ENCODE peak calls at places on chromosome 13, in seven cellular contexts. R, H, C, E, A, Z and U are unnamed samples.

GRCh38 chr13:113297370-113297871 is 382 bp downstream of the LAMP1 start:
- DNase-seq in Z (peak), E (peak), R (peak), H (no peak), C (peak), A (peak), U (peak)

GRCh38 chr13:103299079-103299478 is 232.9 kb upstream of the SLC10A2 start:
- DNase-seq in C (no peak), E (no peak), A (no peak), H (peak), R (no peak), Z (no peak), U (no peak)

GRCh38 chr13:32581177-32581786 is 5.0 kb upstream of the PDS5B start:
- DNase-seq in C (peak), Z (no peak), E (peak), A (peak), R (no peak), H (peak), U (no peak)

GRCh38 chr13:81379183-81379582 is 1038.3 kb upstream of the SPRY2 start:
- DNase-seq in C (no peak), Z (no peak), A (no peak), H (no peak), E (no peak), R (no peak), U (no peak)

GRCh38 chr13:91362908-91363307 is 15.4 kb downstream of the MIR17HG start:
- DNase-seq in H (no peak), E (no peak), Z (no peak), A (no peak), C (no peak), R (no peak), U (no peak)

GRCh38 chr13:64810701-64811258 is 2419.4 kb downstream of the PCDH9 start:
- DNase-seq in E (peak), Z (no peak), C (peak), A (peak), R (no peak), H (no peak), U (no peak)

GRCh38 chr13:68369739-68370138 is 1139.6 kb upstream of the PCDH9 start:
- DNase-seq in E (no peak), Z (no peak), R (no peak), C (peak), A (no peak), H (no peak), U (no peak)

GRCh38 chr13:76667551-76667950 is 218.7 kb downstream of the KCTD12 start:
- DNase-seq in Z (no peak), C (peak), E (peak), A (peak), H (no peak), R (no peak), U (no peak)

GRCh38 chr13:34164585-34164984 is 346.6 kb downstream of the RFC3 start:
- DNase-seq in A (no peak), E (no peak), R (no peak), H (peak), Z (no peak), C (no peak), U (no peak)

GRCh38 chr13:20303636-20304035 is 71.5 kb upstream of the GJB6 start:
- DNase-seq in A (no peak), R (no peak), Z (no peak), E (no peak), H (no peak), C (peak), U (no peak)

GRCh38 chr13:24693862-24694471 is 13.8 kb downstream of the ATP12A start:
- DNase-seq in R (peak), A (peak), H (peak), C (peak), Z (peak), E (peak), U (no peak)

GRCh38 chr13:89401209-89401810 is 1730.1 kb downstream of the SLITRK5 start:
- DNase-seq in Z (no peak), A (peak), C (peak), H (no peak), E (peak), R (no peak), U (no peak)

GRCh38 chr13:24176351-24177101 is 16.0 kb downstream of the SPATA13 start:
- DNase-seq in C (no peak), Z (peak), A (peak), H (no peak), R (no peak), E (peak), U (peak)

GRCh38 chr13:39676315-39676876 is 20.9 kb downstream of the COG6 start:
- DNase-seq in R (no peak), Z (no peak), A (peak), C (peak), E (peak), H (peak), U (no peak)

GRCh38 chr13:75310005-75310580 is 171.9 kb downstream of the TBC1D4 start:
- DNase-seq in R (no peak), Z (no peak), C (no peak), E (no peak), H (no peak), A (no peak), U (no peak)

GRCh38 chr13:79749985-79750551 is 269.1 kb downstream of the NDFIP2 start:
- DNase-seq in A (peak), C (peak), R (peak), H (peak), E (peak), Z (no peak), U (no peak)

GRCh38 chr13:49840667-49841066 is 48.2 kb upstream of the KPNA3 start:
- DNase-seq in H (no peak), R (no peak), A (no peak), Z (no peak), E (no peak), C (no peak), U (no peak)

GRCh38 chr13:38981096-38981495 is 9.5 kb downstream of the STOML3 start:
- DNase-seq in R (no peak), A (no peak), H (peak), Z (no peak), E (no peak), C (no peak), U (no peak)

GRCh38 chr13:50152224-50152623 is 137.0 kb downstream of the KCNRG start:
- DNase-seq in C (peak), A (no peak), E (peak), Z (no peak), R (no peak), H (no peak), U (no peak)

GRCh38 chr13:110593430-110594130 is 21.8 kb upstream of the NAXD start:
- DNase-seq in R (no peak), Z (peak), E (peak), H (peak), C (peak), A (peak), U (no peak)

GRCh38 chr13:97275265-97275664 is 53.1 kb downstream of the MBNL2 start:
- DNase-seq in A (peak), H (no peak), R (no peak), E (peak), C (peak), Z (no peak), U (no peak)

GRCh38 chr13:32905063-32905863 is 111.0 kb upstream of the KL start:
- DNase-seq in Z (no peak), A (no peak), R (no peak), H (no peak), E (no peak), C (no peak), U (no peak)

GRCh38 chr13:26525528-26525927 is 32.0 kb upstream of the WASF3 start:
- DNase-seq in R (no peak), C (no peak), H (no peak), E (no peak), Z (no peak), A (no peak), U (no peak)

GRCh38 chr13:91817250-91817649 is 418.8 kb downstream of the GPC5 start:
- DNase-seq in R (no peak), C (peak), A (peak), H (no peak), Z (no peak), E (peak), U (no peak)

GRCh38 chr13:50914848-50915247 is 5.3 kb downstream of the RNASEH2B start:
- DNase-seq in E (no peak), R (no peak), C (peak), Z (no peak), A (peak), H (no peak), U (no peak)

GRCh38 chr13:77729502-77730221 is 32.2 kb downstream of the SLAIN1 start:
- DNase-seq in R (no peak), C (no peak), Z (no peak), A (no peak), H (no peak), E (no peak), U (no peak)

GRCh38 chr13:68124437-68125086 is 894.4 kb upstream of the PCDH9 start:
- DNase-seq in Z (no peak), A (no peak), E (no peak), C (no peak), R (no peak), H (no peak), U (no peak)

GRCh38 chr13:84821261-84821660 is 939.0 kb upstream of the SLITRK1 start:
- DNase-seq in C (no peak), Z (no peak), E (no peak), H (no peak), A (no peak), R (no peak), U (no peak)

GRCh38 chr13:105445793-105446192 is 1089.7 kb downstream of the EFNB2 start:
- DNase-seq in A (no peak), E (no peak), C (peak), R (no peak), Z (no peak), H (no peak), U (no peak)

GRCh38 chr13:44199627-44200207 is 173.9 kb upstream of the SERP2 start:
- DNase-seq in Z (no peak), R (no peak), E (no peak), A (no peak), C (no peak), H (no peak), U (no peak)

GRCh38 chr13:97658556-97658955 is 224.6 kb downstream of the RAP2A start:
- DNase-seq in R (no peak), E (no peak), Z (no peak), C (no peak), H (no peak), A (peak), U (no peak)

GRCh38 chr13:113813070-113813748 is 50.7 kb downstream of the GAS6 start:
- DNase-seq in Z (no peak), R (no peak), A (no peak), E (no peak), C (no peak), H (no peak), U (no peak)

GRCh38 chr13:39779337-39780270 is 124.1 kb downstream of the COG6 start:
- DNase-seq in C (peak), Z (no peak), E (peak), A (peak), R (no peak), H (no peak), U (no peak)

GRCh38 chr13:94033830-94034642 is 445.4 kb downstream of the DCT start:
- DNase-seq in R (no peak), Z (no peak), H (no peak), E (no peak), C (peak), A (no peak), U (no peak)

GRCh38 chr13:23630349-23631093 is 60.3 kb downstream of the TNFRSF19 start:
- DNase-seq in Z (no peak), R (no peak), H (peak), C (no peak), A (no peak), E (no peak), U (no peak)

GRCh38 chr13:39892731-39893293 is 237.3 kb downstream of the COG6 start:
- DNase-seq in H (no peak), E (peak), Z (no peak), C (peak), R (no peak), A (peak), U (no peak)

GRCh38 chr13:102347490-102347889 is 54.4 kb downstream of the FGF14 start:
- DNase-seq in Z (peak), C (no peak), A (no peak), R (no peak), H (no peak), E (no peak), U (no peak)

GRCh38 chr13:36207672-36208071 is 6.7 kb downstream of the SOHLH2 start:
- DNase-seq in A (peak), H (no peak), R (no peak), E (peak), C (no peak), Z (no peak), U (no peak)

DNA sequence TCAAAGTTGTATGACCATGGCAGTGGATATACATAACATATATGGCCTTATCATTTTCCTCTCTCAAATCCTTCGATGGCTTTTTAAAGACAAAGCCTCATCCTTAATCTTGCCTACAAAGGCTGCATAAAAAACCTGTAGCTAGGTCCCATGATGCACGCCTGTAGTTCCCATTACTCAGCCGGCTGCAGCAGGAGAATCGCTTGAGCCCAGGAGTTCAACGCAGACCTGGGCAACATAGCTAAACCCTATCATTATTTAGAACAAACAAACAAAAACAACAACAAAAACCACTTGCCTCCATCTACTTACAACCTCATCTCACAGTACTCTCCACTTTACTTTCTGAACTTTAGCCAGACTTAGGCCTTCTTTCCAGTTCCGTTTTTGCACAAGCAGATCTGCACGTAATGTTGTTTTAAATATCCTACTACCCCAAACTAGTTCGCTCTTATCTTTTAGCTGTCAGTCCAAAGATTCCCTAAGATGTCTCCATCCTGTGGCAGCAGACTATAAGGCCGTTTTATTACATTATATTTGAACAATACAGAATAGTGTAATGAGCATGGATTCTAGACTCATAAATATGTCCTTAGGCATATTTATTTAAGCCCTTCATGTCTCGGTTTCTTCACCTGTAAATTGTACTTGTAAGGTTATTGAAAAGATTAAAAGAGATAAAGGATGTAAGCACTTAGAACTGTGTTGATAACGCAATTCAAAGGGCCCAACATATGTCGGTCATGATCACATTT is 969 bp upstream of the POMP start:
- DNase-seq in Z (no peak), C (no peak), R (no peak), H (peak), A (peak), E (peak), U (no peak)
- TF ChIP-seq CTCF in Z (peak), C (peak), R (no peak), H (no peak), A (peak), E (peak), U (no peak)

DNA sequence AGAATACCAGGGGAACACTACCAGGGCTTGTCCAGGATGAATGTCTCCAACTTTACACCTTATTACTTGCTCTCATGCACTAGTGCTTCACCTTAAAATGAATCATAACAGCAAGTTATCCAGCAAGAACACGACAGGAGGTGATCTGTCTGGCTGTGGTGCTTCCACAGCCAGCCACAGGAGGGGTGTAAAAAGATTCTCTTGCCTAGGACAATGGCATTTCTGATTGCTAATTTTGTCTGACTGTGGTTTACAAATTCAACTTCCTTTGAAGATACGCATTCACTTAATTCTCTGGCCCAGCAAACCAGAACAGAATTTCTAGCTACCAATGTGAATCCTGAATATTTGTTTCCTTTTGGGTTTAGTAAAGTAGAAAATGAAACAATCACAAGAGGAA is 23.1 kb upstream of the COG3 start:
- DNase-seq in H (no peak), C (peak), A (peak), E (peak), R (no peak), Z (peak), U (no peak)
- TF ChIP-seq CTCF in H (no peak), C (peak), A (peak), E (peak), R (no peak), Z (peak), U (no peak)

GRCh38 chr13:101155920-101156319 is 260.4 kb downstream of the NALCN start:
- DNase-seq in R (no peak), A (no peak), E (no peak), C (no peak), Z (no peak), H (peak), U (no peak)
- TF ChIP-seq CTCF in R (peak), A (peak), E (peak), C (peak), Z (peak), H (peak), U (no peak)

DNA sequence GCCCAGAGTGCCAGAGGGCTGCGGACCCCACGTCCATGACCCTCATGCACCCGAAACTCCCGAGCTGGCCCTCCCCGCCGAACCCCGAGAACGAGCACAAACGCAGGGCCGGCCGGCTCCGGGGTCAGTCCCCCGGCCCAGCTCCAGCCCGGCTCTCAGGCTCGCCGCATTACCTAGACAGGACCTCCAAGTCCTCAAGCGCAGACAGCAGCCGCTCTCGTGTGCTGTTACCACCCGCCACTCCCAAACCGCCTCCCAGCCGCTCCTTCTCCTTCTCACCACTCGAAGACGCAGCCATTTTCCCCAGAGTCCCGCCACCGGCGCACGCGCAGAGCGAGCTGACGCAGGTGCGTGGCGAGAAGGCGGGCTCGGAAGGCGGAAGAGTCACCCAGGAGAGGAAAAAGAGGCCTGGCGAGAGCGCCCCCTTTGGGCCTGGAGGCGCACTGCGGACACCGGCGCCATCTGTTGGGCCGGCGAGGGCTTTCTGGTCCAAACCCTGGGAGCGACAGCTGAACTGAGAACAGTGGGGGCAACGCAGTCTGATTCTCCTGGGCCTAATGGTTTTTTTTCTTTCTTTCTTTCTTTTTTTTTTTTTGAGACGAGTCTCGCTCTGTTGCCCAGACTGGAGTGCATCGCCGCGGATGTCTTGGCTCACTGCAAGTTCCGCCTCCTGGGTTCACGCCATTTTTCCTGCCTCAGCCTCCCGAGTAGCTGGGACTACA is at the start of gene MED4:
- DNase-seq in A (peak), Z (peak), E (peak), C (peak), R (peak), H (peak), U (peak)
- TF ChIP-seq CTCF in A (no peak), Z (peak), E (peak), C (peak), R (peak), H (peak), U (peak)

GRCh38 chr13:48635478-48635877 is 18.3 kb upstream of the CYSLTR2 start:
- DNase-seq in Z (no peak), R (no peak), E (no peak), A (no peak), C (no peak), H (no peak), U (no peak)
- TF ChIP-seq CTCF in Z (no peak), R (no peak), E (no peak), A (no peak), C (no peak), H (no peak), U (no peak)

DNA sequence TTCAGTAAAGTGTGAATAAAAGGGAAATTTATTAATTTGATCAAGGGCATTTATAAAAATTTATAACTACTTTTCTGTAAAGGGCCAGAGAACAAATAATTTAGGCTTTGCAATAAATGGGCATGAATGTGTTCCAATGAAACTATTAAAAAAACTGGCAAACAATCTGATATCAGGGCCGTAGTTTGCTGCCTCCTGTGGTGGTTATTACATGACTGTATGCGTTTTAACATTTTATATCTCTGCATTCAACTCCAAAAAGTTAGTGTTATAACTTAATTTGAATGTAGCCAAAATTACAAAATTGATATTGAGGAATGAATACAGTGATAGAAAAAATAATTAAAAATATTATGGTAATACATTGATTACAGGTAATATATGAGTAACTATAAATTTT is 80.5 kb upstream of the POSTN start:
- DNase-seq in E (no peak), Z (no peak), R (no peak), H (no peak), C (no peak), A (no peak), U (no peak)
- TF ChIP-seq CTCF in E (peak), Z (peak), R (no peak), H (no peak), C (peak), A (peak), U (no peak)

GRCh38 chr13:99033814-99034213 is 56.0 kb upstream of the DOCK9 start:
- DNase-seq in A (peak), C (peak), E (peak), R (no peak), H (peak), Z (no peak), U (no peak)
- TF ChIP-seq CTCF in A (peak), C (peak), E (peak), R (peak), H (peak), Z (peak), U (peak)